ENCODE peak calls at places on chromosomes 5 and 9, in nine cellular contexts. One of them, this sample, is unnamed.

GRCh38 chr5:60544162-60544561 is 155.8 kb downstream of the DEPDC1B start:
- DNase-seq in suprapubic skin: no peak
- DNase-seq in uterus: no peak
- DNase-seq in HFF-Myc: no peak
- DNase-seq in H9: no peak
- DNase-seq in lung: no peak
- DNase-seq in heart left ventricle: no peak
- DNase-seq in GM12865: no peak
- DNase-seq in activated B cell treated with CpG ODN at 0.5 μM for 24 hours: no peak
- DNase-seq in this sample: no peak

GRCh38 chr5:77322406-77322805 is 111.9 kb downstream of the PDE8B start:
- DNase-seq in heart left ventricle: no peak
- DNase-seq in activated B cell treated with CpG ODN at 0.5 μM for 24 hours: no peak
- DNase-seq in lung: no peak
- DNase-seq in H9: peak
- DNase-seq in HFF-Myc: no peak
- DNase-seq in GM12865: no peak
- DNase-seq in uterus: no peak
- DNase-seq in suprapubic skin: no peak
- DNase-seq in this sample: no peak

GRCh38 chr9:91160181-91160580 is 201.5 kb downstream of the AUH start:
- DNase-seq in lung: no peak
- DNase-seq in HFF-Myc: no peak
- DNase-seq in activated B cell treated with CpG ODN at 0.5 μM for 24 hours: no peak
- DNase-seq in suprapubic skin: no peak
- DNase-seq in H9: no peak
- DNase-seq in uterus: no peak
- DNase-seq in heart left ventricle: no peak
- DNase-seq in GM12865: no peak
- DNase-seq in this sample: no peak

GRCh38 chr5:18270635-18271338 is 636.5 kb downstream of the TAF11L14 start:
- DNase-seq in GM12865: no peak
- DNase-seq in activated B cell treated with CpG ODN at 0.5 μM for 24 hours: no peak
- DNase-seq in heart left ventricle: no peak
- DNase-seq in H9: no peak
- DNase-seq in lung: no peak
- DNase-seq in uterus: no peak
- DNase-seq in HFF-Myc: no peak
- DNase-seq in suprapubic skin: no peak
- DNase-seq in this sample: no peak

GRCh38 chr5:32753765-32754164 is 42.6 kb downstream of the NPR3 start:
- DNase-seq in lung: no peak
- DNase-seq in heart left ventricle: no peak
- DNase-seq in GM12865: no peak
- DNase-seq in suprapubic skin: no peak
- DNase-seq in H9: no peak
- DNase-seq in uterus: no peak
- DNase-seq in activated B cell treated with CpG ODN at 0.5 μM for 24 hours: no peak
- DNase-seq in HFF-Myc: no peak
- DNase-seq in this sample: no peak

GRCh38 chr9:89794918-89795317 is 190.1 kb downstream of the GADD45G start:
- DNase-seq in GM12865: no peak
- DNase-seq in lung: no peak
- DNase-seq in HFF-Myc: no peak
- DNase-seq in H9: no peak
- DNase-seq in suprapubic skin: peak
- DNase-seq in uterus: no peak
- DNase-seq in heart left ventricle: no peak
- DNase-seq in activated B cell treated with CpG ODN at 0.5 μM for 24 hours: no peak
- DNase-seq in this sample: no peak

GRCh38 chr5:139911425-139912120 is 116.0 kb downstream of the PSD2 start:
- DNase-seq in uterus: no peak
- DNase-seq in H9: no peak
- DNase-seq in activated B cell treated with CpG ODN at 0.5 μM for 24 hours: no peak
- DNase-seq in heart left ventricle: no peak
- DNase-seq in HFF-Myc: no peak
- DNase-seq in lung: no peak
- DNase-seq in GM12865: no peak
- DNase-seq in suprapubic skin: no peak
- DNase-seq in this sample: no peak

GRCh38 chr9:104915739-104916138 is 12.2 kb downstream of the ABCA1 start:
- DNase-seq in GM12865: no peak
- DNase-seq in heart left ventricle: no peak
- DNase-seq in lung: no peak
- DNase-seq in uterus: no peak
- DNase-seq in H9: no peak
- DNase-seq in HFF-Myc: no peak
- DNase-seq in suprapubic skin: no peak
- DNase-seq in activated B cell treated with CpG ODN at 0.5 μM for 24 hours: no peak
- DNase-seq in this sample: peak

GRCh38 chr5:10655686-10656075 is 91.8 kb downstream of the ANKRD33B start:
- DNase-seq in activated B cell treated with CpG ODN at 0.5 μM for 24 hours: no peak
- DNase-seq in heart left ventricle: no peak
- DNase-seq in H9: peak
- DNase-seq in HFF-Myc: no peak
- DNase-seq in suprapubic skin: no peak
- DNase-seq in uterus: no peak
- DNase-seq in lung: no peak
- DNase-seq in GM12865: no peak
- DNase-seq in this sample: no peak

GRCh38 chr5:50744761-50745160 is 78.3 kb downstream of the PARP8 start:
- DNase-seq in heart left ventricle: no peak
- DNase-seq in activated B cell treated with CpG ODN at 0.5 μM for 24 hours: no peak
- DNase-seq in suprapubic skin: no peak
- DNase-seq in GM12865: peak
- DNase-seq in HFF-Myc: no peak
- DNase-seq in uterus: no peak
- DNase-seq in H9: no peak
- DNase-seq in lung: no peak
- DNase-seq in this sample: no peak

GRCh38 chr9:83199240-83199639 is 136.3 kb upstream of the RASEF start:
- DNase-seq in GM12865: peak
- DNase-seq in heart left ventricle: peak
- DNase-seq in suprapubic skin: no peak
- DNase-seq in HFF-Myc: no peak
- DNase-seq in uterus: no peak
- DNase-seq in H9: peak
- DNase-seq in activated B cell treated with CpG ODN at 0.5 μM for 24 hours: no peak
- DNase-seq in lung: no peak
- DNase-seq in this sample: peak

GRCh38 chr9:113929634-113930092 is 53.6 kb downstream of the ZNF618 start:
- DNase-seq in heart left ventricle: no peak
- DNase-seq in lung: no peak
- DNase-seq in uterus: no peak
- DNase-seq in H9: no peak
- DNase-seq in suprapubic skin: no peak
- DNase-seq in HFF-Myc: no peak
- DNase-seq in GM12865: no peak
- DNase-seq in activated B cell treated with CpG ODN at 0.5 μM for 24 hours: no peak
- DNase-seq in this sample: no peak

GRCh38 chr9:87530716-87531115 is 33.0 kb downstream of the DAPK1 start:
- DNase-seq in HFF-Myc: no peak
- DNase-seq in uterus: no peak
- DNase-seq in GM12865: no peak
- DNase-seq in H9: peak
- DNase-seq in activated B cell treated with CpG ODN at 0.5 μM for 24 hours: no peak
- DNase-seq in suprapubic skin: no peak
- DNase-seq in lung: no peak
- DNase-seq in heart left ventricle: no peak
- DNase-seq in this sample: no peak

DNA sequence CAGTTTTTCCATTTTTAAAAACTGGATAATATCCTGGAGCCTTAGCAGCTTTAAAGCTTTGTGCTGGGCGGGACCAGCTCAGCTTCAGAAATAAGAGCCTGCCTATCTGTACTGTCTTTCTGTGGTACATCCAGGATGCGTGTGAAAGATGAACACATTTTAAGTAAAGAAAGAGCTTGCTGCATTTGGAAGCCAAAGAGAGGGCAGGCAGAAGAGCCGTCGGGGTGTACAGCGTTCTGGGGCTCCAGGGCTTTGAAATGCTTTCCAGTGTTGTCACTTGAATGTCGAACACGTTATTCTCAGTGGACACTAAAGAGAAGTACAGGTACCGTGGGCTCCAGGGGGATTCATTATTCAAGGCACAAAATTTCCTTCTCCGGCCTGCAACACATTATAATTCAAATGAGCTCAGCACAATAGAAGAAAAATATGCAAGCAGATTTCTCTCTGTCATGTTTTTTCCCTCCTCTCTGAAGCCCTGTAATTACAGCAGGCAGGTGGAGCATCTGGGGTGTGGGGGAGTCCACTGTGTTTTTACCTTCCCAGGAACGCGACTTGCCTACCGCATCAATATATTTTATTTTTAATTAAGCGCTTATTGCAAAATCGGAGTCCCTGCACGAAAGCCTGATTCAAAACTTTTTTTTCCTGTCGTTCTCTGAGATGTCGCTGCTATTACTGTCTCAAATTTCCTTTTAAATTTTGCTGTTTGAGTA is 293.1 kb downstream of the ZSWIM6 start:
- DNase-seq in H9: no peak
- DNase-seq in HFF-Myc: no peak
- DNase-seq in heart left ventricle: no peak
- DNase-seq in uterus: no peak
- DNase-seq in suprapubic skin: no peak
- DNase-seq in lung: no peak
- DNase-seq in GM12865: no peak
- DNase-seq in activated B cell treated with CpG ODN at 0.5 μM for 24 hours: no peak
- DNase-seq in this sample: no peak
- TF ChIP-seq CTCF in H9: no peak
- TF ChIP-seq CTCF in HFF-Myc: no peak
- TF ChIP-seq CTCF in heart left ventricle: no peak
- TF ChIP-seq CTCF in uterus: no peak
- TF ChIP-seq CTCF in suprapubic skin: no peak
- TF ChIP-seq CTCF in lung: no peak
- TF ChIP-seq CTCF in GM12865: no peak
- TF ChIP-seq CTCF in activated B cell treated with CpG ODN at 0.5 μM for 24 hours: no peak
- TF ChIP-seq CTCF in this sample: no peak

GRCh38 chr5:6583049-6583880 is 49.6 kb downstream of the NSUN2 start:
- DNase-seq in GM12865: no peak
- DNase-seq in uterus: no peak
- DNase-seq in HFF-Myc: no peak
- DNase-seq in suprapubic skin: no peak
- DNase-seq in heart left ventricle: no peak
- DNase-seq in H9: peak
- DNase-seq in lung: peak
- DNase-seq in activated B cell treated with CpG ODN at 0.5 μM for 24 hours: peak
- DNase-seq in this sample: peak
- TF ChIP-seq CTCF in GM12865: peak
- TF ChIP-seq CTCF in uterus: no peak
- TF ChIP-seq CTCF in HFF-Myc: no peak
- TF ChIP-seq CTCF in suprapubic skin: peak
- TF ChIP-seq CTCF in heart left ventricle: peak
- TF ChIP-seq CTCF in H9: peak
- TF ChIP-seq CTCF in lung: no peak
- TF ChIP-seq CTCF in activated B cell treated with CpG ODN at 0.5 μM for 24 hours: no peak
- TF ChIP-seq CTCF in this sample: peak

DNA sequence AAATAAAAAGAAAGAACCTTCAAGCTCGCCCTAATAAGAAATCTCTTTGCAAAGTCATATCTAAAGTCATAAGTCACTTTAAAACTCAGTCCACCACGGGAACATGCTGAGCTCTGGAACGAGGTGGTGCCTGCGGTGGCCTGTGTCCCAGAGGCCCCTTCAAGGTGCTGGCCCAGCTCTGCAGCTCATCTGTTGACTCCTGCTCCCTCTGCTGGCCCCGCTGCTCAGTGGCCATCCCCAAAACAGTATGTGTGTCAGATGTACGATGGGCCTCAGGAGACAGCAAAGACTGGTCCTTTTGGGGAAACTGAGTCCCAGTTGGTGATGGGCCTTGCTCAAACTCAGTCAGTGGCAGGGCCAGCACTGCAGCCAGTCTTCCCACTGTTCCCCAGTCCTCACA is 22.8 kb upstream of the FOXB2 start:
- DNase-seq in HFF-Myc: no peak
- DNase-seq in activated B cell treated with CpG ODN at 0.5 μM for 24 hours: no peak
- DNase-seq in lung: no peak
- DNase-seq in H9: peak
- DNase-seq in uterus: peak
- DNase-seq in GM12865: peak
- DNase-seq in suprapubic skin: no peak
- DNase-seq in heart left ventricle: peak
- DNase-seq in this sample: peak
- TF ChIP-seq CTCF in HFF-Myc: peak
- TF ChIP-seq CTCF in activated B cell treated with CpG ODN at 0.5 μM for 24 hours: no peak
- TF ChIP-seq CTCF in lung: no peak
- TF ChIP-seq CTCF in H9: peak
- TF ChIP-seq CTCF in uterus: peak
- TF ChIP-seq CTCF in GM12865: peak
- TF ChIP-seq CTCF in suprapubic skin: peak
- TF ChIP-seq CTCF in heart left ventricle: peak
- TF ChIP-seq CTCF in this sample: peak

GRCh38 chr5:129120158-129120581 is 25.6 kb downstream of the ISOC1 start:
- DNase-seq in suprapubic skin: no peak
- DNase-seq in activated B cell treated with CpG ODN at 0.5 μM for 24 hours: no peak
- DNase-seq in H9: no peak
- DNase-seq in GM12865: peak
- DNase-seq in uterus: no peak
- DNase-seq in heart left ventricle: no peak
- DNase-seq in HFF-Myc: no peak
- DNase-seq in lung: no peak
- DNase-seq in this sample: no peak

GRCh38 chr5:129122560-129122959 is 28.0 kb downstream of the ISOC1 start:
- DNase-seq in GM12865: no peak
- DNase-seq in lung: no peak
- DNase-seq in uterus: no peak
- DNase-seq in activated B cell treated with CpG ODN at 0.5 μM for 24 hours: no peak
- DNase-seq in heart left ventricle: no peak
- DNase-seq in suprapubic skin: no peak
- DNase-seq in H9: no peak
- DNase-seq in HFF-Myc: no peak
- DNase-seq in this sample: no peak

DNA sequence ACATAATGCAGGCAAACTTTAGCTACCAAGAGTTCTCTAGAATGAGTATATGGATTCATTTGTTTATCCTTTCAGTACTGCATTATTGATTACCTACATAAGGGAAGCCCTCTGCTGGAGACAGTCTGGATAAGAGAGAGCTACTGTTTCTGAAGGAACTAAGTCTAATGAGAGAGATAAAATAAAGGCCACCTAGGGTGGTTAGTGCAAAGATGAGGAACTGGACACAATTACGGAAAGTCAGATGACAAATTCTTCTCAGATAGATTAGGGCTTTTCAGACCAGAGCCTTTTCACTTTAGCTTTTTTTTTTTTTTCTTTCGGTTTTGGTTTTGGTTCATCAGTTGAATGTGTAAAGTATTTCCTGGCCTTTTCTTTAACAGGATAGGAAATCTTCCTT is 31.3 kb downstream of the ISOC1 start:
- DNase-seq in heart left ventricle: no peak
- DNase-seq in lung: no peak
- DNase-seq in GM12865: peak
- DNase-seq in activated B cell treated with CpG ODN at 0.5 μM for 24 hours: no peak
- DNase-seq in HFF-Myc: no peak
- DNase-seq in suprapubic skin: no peak
- DNase-seq in uterus: no peak
- DNase-seq in H9: no peak
- DNase-seq in this sample: no peak
- TF ChIP-seq CTCF in heart left ventricle: no peak
- TF ChIP-seq CTCF in lung: no peak
- TF ChIP-seq CTCF in GM12865: peak
- TF ChIP-seq CTCF in activated B cell treated with CpG ODN at 0.5 μM for 24 hours: no peak
- TF ChIP-seq CTCF in HFF-Myc: no peak
- TF ChIP-seq CTCF in suprapubic skin: no peak
- TF ChIP-seq CTCF in uterus: no peak
- TF ChIP-seq CTCF in H9: no peak
- TF ChIP-seq CTCF in this sample: no peak

GRCh38 chr5:157132302-157132612 is 10.4 kb downstream of the MED7 start:
- DNase-seq in heart left ventricle: no peak
- DNase-seq in lung: no peak
- DNase-seq in H9: no peak
- DNase-seq in suprapubic skin: no peak
- DNase-seq in HFF-Myc: no peak
- DNase-seq in uterus: no peak
- DNase-seq in GM12865: no peak
- DNase-seq in activated B cell treated with CpG ODN at 0.5 μM for 24 hours: no peak
- DNase-seq in this sample: no peak
- TF ChIP-seq CTCF in heart left ventricle: no peak
- TF ChIP-seq CTCF in lung: no peak
- TF ChIP-seq CTCF in H9: no peak
- TF ChIP-seq CTCF in suprapubic skin: no peak
- TF ChIP-seq CTCF in HFF-Myc: no peak
- TF ChIP-seq CTCF in uterus: no peak
- TF ChIP-seq CTCF in GM12865: no peak
- TF ChIP-seq CTCF in activated B cell treated with CpG ODN at 0.5 μM for 24 hours: no peak
- TF ChIP-seq CTCF in this sample: no peak